ENCODE peak calls at places on chromosomes 12 and 14, in nine cellular contexts. T is HCT116, A is A549, P is HL-60, W is HepG2, U is GM23338, D is SK-N-SH, J is GM12878, R is K562. H is an unnamed sample.
A peak's percentile ranks its signal among the peaks of the same experiment; 100 is the strongest.

GRCh38 chr12:63894132-63894531 is 49.6 kb downstream of the SRGAP1 start:
- DNase-seq in W (no peak), P (peak; percentile 65), J (no peak), R (no peak), A (no peak), D (no peak), T (no peak), U (no peak), H (no peak)

GRCh38 chr12:81209001-81209400 is 131.1 kb downstream of the ACSS3 start:
- DNase-seq in P (no peak), J (no peak), U (no peak), D (no peak), R (no peak), T (no peak), A (no peak), W (peak; percentile 49), H (no peak)

GRCh38 chr12:59453461-59453860 is 142.4 kb upstream of the SLC16A7 start:
- DNase-seq in W (no peak), P (no peak), T (no peak), J (no peak), R (no peak), D (no peak), A (no peak), U (no peak), H (no peak)

GRCh38 chr12:13208533-13209278 is 12.2 kb downstream of the EMP1 start:
- DNase-seq in T (no peak), U (peak; percentile 70), W (no peak), J (no peak), P (peak; percentile 35), R (no peak), A (peak; percentile 38), D (peak; percentile 15), H (no peak)

GRCh38 chr12:30323008-30323407 is 372.7 kb downstream of the IPO8 start:
- DNase-seq in J (no peak), P (no peak), U (no peak), T (no peak), D (no peak), W (no peak), R (no peak), A (no peak), H (no peak)

GRCh38 chr12:109764123-109764522 is 50.5 kb downstream of the FAM222A start:
- DNase-seq in P (no peak), D (peak; percentile 68), U (peak; percentile 48), J (no peak), T (no peak), W (no peak), A (no peak), R (peak; percentile 36), H (no peak)

GRCh38 chr12:29816869-29817730 is 33.4 kb upstream of the TMTC1 start:
- DNase-seq in P (no peak), R (no peak), A (no peak), U (no peak), T (no peak), J (no peak), W (no peak), D (no peak), H (no peak)

GRCh38 chr12:85688837-85689236 is 147.4 kb downstream of the RASSF9 start:
- DNase-seq in P (no peak), R (no peak), A (no peak), W (no peak), T (no peak), J (no peak), U (peak; percentile 30), D (no peak), H (no peak)

GRCh38 chr14:100065942-100066574 is 836 bp downstream of the EVL start:
- DNase-seq in T (no peak), W (no peak), U (no peak), R (no peak), A (no peak), P (peak; percentile 92), J (peak; percentile 94), D (no peak), H (no peak)

GRCh38 chr14:75094896-75095295 is 25.5 kb downstream of the ZC2HC1C start:
- DNase-seq in T (no peak), J (no peak), A (no peak), W (no peak), P (no peak), R (no peak), U (no peak), D (no peak), H (no peak)

GRCh38 chr12:53378222-53378621 is 1.8 kb upstream of the SP1 start:
- DNase-seq in D (no peak), P (no peak), J (no peak), U (no peak), A (no peak), T (no peak), R (no peak), W (no peak), H (no peak)

GRCh38 chr12:123270380-123271181 is 1.1 kb downstream of the CDK2AP1 start:
- DNase-seq in W (peak; percentile 23), R (peak; percentile 66), J (no peak), T (no peak), A (no peak), U (peak; percentile 34), P (peak; percentile 37), D (peak; percentile 57), H (no peak)

GRCh38 chr12:56189336-56189917 is at the start of gene SMARCC2:
- DNase-seq in R (peak; percentile 94), J (peak; percentile 26), P (peak; percentile 86), A (peak; percentile 91), T (peak; percentile 75), U (peak; percentile 93), D (peak; percentile 97), W (peak; percentile 73), H (peak; percentile 64)

GRCh38 chr12:56186957-56187356 is 2.3 kb downstream of the SMARCC2 start:
- DNase-seq in W (no peak), U (no peak), R (no peak), P (peak; percentile 28), T (no peak), J (no peak), A (no peak), D (no peak), H (no peak)

GRCh38 chr12:56188786-56189335 is 422 bp downstream of the SMARCC2 start:
- DNase-seq in U (peak; percentile 79), W (no peak), J (no peak), A (peak; percentile 36), P (no peak), R (peak; percentile 89), T (no peak), D (peak; percentile 87), H (no peak)

GRCh38 chr12:56189918-56190694 is 823 bp upstream of the SMARCC2 start:
- DNase-seq in T (peak; percentile 90), D (peak; percentile 77), J (peak; percentile 83), U (peak; percentile 92), A (peak; percentile 71), W (peak; percentile 83), P (peak; percentile 75), R (peak; percentile 73), H (peak; percentile 94)

DNA sequence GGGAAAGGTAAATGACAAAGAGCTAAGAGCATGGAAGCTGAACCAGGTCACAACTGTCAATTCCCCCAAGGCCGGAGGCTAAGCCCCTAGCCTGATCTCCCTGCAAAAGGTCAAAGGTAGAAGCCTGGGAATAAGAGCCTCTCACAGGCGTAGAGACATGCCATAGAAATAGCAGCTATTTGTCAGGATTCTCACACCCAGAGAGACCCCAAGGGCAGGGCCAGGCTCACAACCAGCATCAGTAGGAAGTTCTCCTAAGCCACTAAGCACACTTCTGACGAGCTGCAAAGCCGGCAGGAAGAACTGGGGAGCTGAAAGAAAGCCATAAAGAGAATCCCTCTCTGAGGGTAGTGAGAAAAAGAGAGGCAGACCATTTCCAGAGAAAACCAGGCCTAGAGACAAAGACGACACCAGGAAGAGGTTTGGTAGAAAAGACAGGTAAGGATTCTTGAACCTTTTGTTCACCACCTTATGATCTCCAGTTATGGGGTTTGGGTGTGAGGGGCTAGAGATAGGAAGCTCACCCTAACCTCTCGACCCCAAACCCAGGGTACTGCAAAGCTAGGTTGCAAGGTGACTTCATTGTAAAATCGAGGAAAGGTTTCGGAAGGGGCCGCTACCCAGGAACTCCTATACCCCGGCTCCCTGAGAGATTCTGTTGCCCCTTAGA is 1.0 kb downstream of the SMARCC2 start:
- DNase-seq in W (no peak), D (no peak), R (no peak), P (peak; percentile 30), U (no peak), J (no peak), T (no peak), A (no peak), H (no peak)
- TF ChIP-seq REST in W (no peak), D (no peak), R (no peak), P (no peak), U (no peak), J (no peak), T (no peak), A (no peak), H (no peak)

DNA sequence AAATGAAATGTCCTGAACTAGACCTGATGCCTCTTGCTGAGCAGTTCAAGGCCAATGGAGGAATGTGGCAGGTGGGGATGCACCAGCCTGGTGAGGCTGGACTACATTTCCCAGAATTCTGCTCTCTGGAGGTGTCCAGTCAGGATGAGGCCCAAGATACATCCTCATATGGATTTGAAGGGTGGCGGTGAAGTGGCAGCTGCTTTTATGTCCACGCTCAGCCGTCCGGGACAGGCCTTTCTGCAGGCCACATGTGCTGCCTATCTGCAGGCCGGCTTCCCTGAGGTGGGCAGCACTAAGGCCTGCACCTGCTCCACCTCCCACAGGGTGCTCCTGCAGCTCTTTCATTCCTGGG is 230.2 kb downstream of the BCL11B start:
- DNase-seq in P (no peak), U (no peak), J (no peak), R (no peak), W (no peak), T (no peak), A (no peak), D (no peak), H (no peak)
- TF ChIP-seq REST in P (no peak), U (no peak), J (no peak), R (no peak), W (no peak), T (no peak), A (no peak), D (no peak), H (no peak)

DNA sequence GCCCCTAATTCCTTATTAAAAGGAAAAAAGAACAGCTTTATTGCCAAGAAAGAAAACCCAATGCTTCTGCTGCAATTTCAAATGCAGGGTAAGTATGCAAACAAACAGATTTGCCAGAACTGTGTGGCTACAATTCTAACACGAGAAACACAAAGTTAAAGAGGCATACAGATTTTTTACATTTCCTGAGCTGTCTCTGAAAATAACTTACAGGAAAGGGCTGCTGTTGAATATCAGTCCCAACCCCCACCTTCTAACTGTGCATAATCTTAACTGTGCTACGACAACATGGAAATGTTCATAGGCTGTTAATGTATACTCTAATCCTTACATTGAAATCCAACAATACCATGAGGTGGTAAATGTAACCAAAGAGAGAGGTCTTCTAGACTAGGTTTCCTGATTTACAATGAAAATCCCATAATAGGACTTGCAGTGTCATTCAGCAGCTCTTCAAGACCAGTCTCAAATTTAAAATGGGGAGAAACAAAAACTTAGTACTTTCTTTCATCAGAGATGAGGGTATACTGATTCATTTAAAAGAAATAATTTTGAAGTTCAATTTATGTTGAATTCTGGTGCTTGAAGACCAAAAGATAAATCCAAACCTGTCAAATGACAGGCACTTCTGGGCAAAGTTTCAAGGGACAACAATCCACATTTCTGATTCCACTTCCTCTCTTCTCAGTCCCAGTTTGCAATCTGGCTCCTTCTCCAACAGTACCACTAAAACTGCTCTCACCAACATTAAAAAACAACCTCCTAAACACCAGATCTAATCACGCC is 14.4 kb downstream of the FGD6 start:
- DNase-seq in U (no peak), A (no peak), R (no peak), J (no peak), P (no peak), W (no peak), T (no peak), D (no peak), H (no peak)
- TF ChIP-seq REST in U (no peak), A (no peak), R (no peak), J (no peak), P (no peak), W (no peak), T (no peak), D (no peak), H (no peak)

GRCh38 chr14:104601786-104602185 is 2.8 kb downstream of the TMEM179 start:
- DNase-seq in W (no peak), A (no peak), T (no peak), D (peak; percentile 89), U (no peak), P (no peak), R (no peak), J (no peak), H (no peak)
- TF ChIP-seq REST in W (no peak), A (no peak), T (no peak), D (no peak), U (no peak), P (no peak), R (no peak), J (no peak), H (no peak)